ENCODE peak calls at places on chromosomes 12 and 14, in ten cellular contexts. One of them, this sample, is unnamed.
A peak's percentile ranks its signal among the peaks of the same experiment; 100 is the strongest.

GRCh38 chr14:71942904-71943694 is 10.9 kb downstream of the RGS6 start:
- DNase-seq in SW480: no peak
- DNase-seq in NCI-H1436 treated with DMSO at 0.1 percent for 48 hours: no peak
- DNase-seq in heart right ventricle: no peak
- DNase-seq in breast epithelium: no peak
- DNase-seq in foreskin fibroblast: no peak
- DNase-seq in fibroblast of pulmonary artery: no peak
- DNase-seq in iris pigment epithelial cell: no peak
- DNase-seq in ureter: no peak
- DNase-seq in NCI-H2081: no peak
- DNase-seq in this sample: no peak

GRCh38 chr12:123761841-123762714 is at the start of gene DNAH10:
- DNase-seq in SW480: peak; percentile 26
- DNase-seq in NCI-H1436 treated with DMSO at 0.1 percent for 48 hours: no peak
- DNase-seq in heart right ventricle: no peak
- DNase-seq in breast epithelium: no peak
- DNase-seq in foreskin fibroblast: peak; percentile 45
- DNase-seq in fibroblast of pulmonary artery: no peak
- DNase-seq in iris pigment epithelial cell: peak; percentile 21
- DNase-seq in ureter: no peak
- DNase-seq in NCI-H2081: no peak
- DNase-seq in this sample: no peak

GRCh38 chr14:96249016-96249415 is 7.0 kb upstream of the BDKRB1 start:
- DNase-seq in SW480: no peak
- DNase-seq in NCI-H1436 treated with DMSO at 0.1 percent for 48 hours: no peak
- DNase-seq in heart right ventricle: no peak
- DNase-seq in breast epithelium: no peak
- DNase-seq in foreskin fibroblast: peak; percentile 95
- DNase-seq in fibroblast of pulmonary artery: peak; percentile 94
- DNase-seq in iris pigment epithelial cell: peak; percentile 97
- DNase-seq in ureter: no peak
- DNase-seq in NCI-H2081: no peak
- DNase-seq in this sample: no peak

GRCh38 chr12:69910739-69911138 is 85.7 kb downstream of the MYRFL start:
- DNase-seq in SW480: no peak
- DNase-seq in NCI-H1436 treated with DMSO at 0.1 percent for 48 hours: no peak
- DNase-seq in heart right ventricle: no peak
- DNase-seq in breast epithelium: no peak
- DNase-seq in foreskin fibroblast: no peak
- DNase-seq in fibroblast of pulmonary artery: no peak
- DNase-seq in iris pigment epithelial cell: no peak
- DNase-seq in ureter: no peak
- DNase-seq in NCI-H2081: no peak
- DNase-seq in this sample: no peak

GRCh38 chr12:47207005-47207717 is 127.4 kb upstream of the AMIGO2 start:
- DNase-seq in SW480: no peak
- DNase-seq in NCI-H1436 treated with DMSO at 0.1 percent for 48 hours: no peak
- DNase-seq in heart right ventricle: no peak
- DNase-seq in breast epithelium: no peak
- DNase-seq in foreskin fibroblast: no peak
- DNase-seq in fibroblast of pulmonary artery: peak; percentile 21
- DNase-seq in iris pigment epithelial cell: no peak
- DNase-seq in ureter: no peak
- DNase-seq in NCI-H2081: no peak
- DNase-seq in this sample: no peak

GRCh38 chr14:32913725-32914124 is 25.0 kb upstream of the NPAS3 start:
- DNase-seq in SW480: no peak
- DNase-seq in NCI-H1436 treated with DMSO at 0.1 percent for 48 hours: no peak
- DNase-seq in heart right ventricle: no peak
- DNase-seq in breast epithelium: no peak
- DNase-seq in foreskin fibroblast: peak; percentile 16
- DNase-seq in fibroblast of pulmonary artery: peak; percentile 14
- DNase-seq in iris pigment epithelial cell: peak; percentile 58
- DNase-seq in ureter: no peak
- DNase-seq in NCI-H2081: no peak
- DNase-seq in this sample: no peak

GRCh38 chr12:85856966-85857365 is 17.1 kb upstream of the NTS start:
- DNase-seq in SW480: no peak
- DNase-seq in NCI-H1436 treated with DMSO at 0.1 percent for 48 hours: no peak
- DNase-seq in heart right ventricle: no peak
- DNase-seq in breast epithelium: no peak
- DNase-seq in foreskin fibroblast: no peak
- DNase-seq in fibroblast of pulmonary artery: no peak
- DNase-seq in iris pigment epithelial cell: no peak
- DNase-seq in ureter: no peak
- DNase-seq in NCI-H2081: no peak
- DNase-seq in this sample: no peak

GRCh38 chr14:93747102-93747501 is 41.2 kb downstream of the PRIMA1 start:
- DNase-seq in SW480: no peak
- DNase-seq in NCI-H1436 treated with DMSO at 0.1 percent for 48 hours: no peak
- DNase-seq in heart right ventricle: no peak
- DNase-seq in breast epithelium: no peak
- DNase-seq in foreskin fibroblast: no peak
- DNase-seq in fibroblast of pulmonary artery: no peak
- DNase-seq in iris pigment epithelial cell: no peak
- DNase-seq in ureter: no peak
- DNase-seq in NCI-H2081: no peak
- DNase-seq in this sample: no peak

GRCh38 chr14:38111046-38111445 is 96.7 kb upstream of the SSTR1 start:
- DNase-seq in SW480: no peak
- DNase-seq in NCI-H1436 treated with DMSO at 0.1 percent for 48 hours: no peak
- DNase-seq in heart right ventricle: no peak
- DNase-seq in breast epithelium: no peak
- DNase-seq in foreskin fibroblast: no peak
- DNase-seq in fibroblast of pulmonary artery: no peak
- DNase-seq in iris pigment epithelial cell: no peak
- DNase-seq in ureter: no peak
- DNase-seq in NCI-H2081: no peak
- DNase-seq in this sample: no peak

GRCh38 chr12:9702239-9702638 is 30.7 kb downstream of the CLECL1 start:
- DNase-seq in SW480: no peak
- DNase-seq in NCI-H1436 treated with DMSO at 0.1 percent for 48 hours: no peak
- DNase-seq in heart right ventricle: no peak
- DNase-seq in breast epithelium: no peak
- DNase-seq in foreskin fibroblast: no peak
- DNase-seq in fibroblast of pulmonary artery: no peak
- DNase-seq in iris pigment epithelial cell: no peak
- DNase-seq in ureter: no peak
- DNase-seq in NCI-H2081: no peak
- DNase-seq in this sample: no peak

GRCh38 chr14:103199141-103199540 is 75.9 kb downstream of the TNFAIP2 start:
- DNase-seq in SW480: no peak
- DNase-seq in NCI-H1436 treated with DMSO at 0.1 percent for 48 hours: no peak
- DNase-seq in heart right ventricle: no peak
- DNase-seq in breast epithelium: no peak
- DNase-seq in foreskin fibroblast: peak; percentile 44
- DNase-seq in fibroblast of pulmonary artery: peak; percentile 62
- DNase-seq in iris pigment epithelial cell: peak; percentile 60
- DNase-seq in ureter: no peak
- DNase-seq in NCI-H2081: no peak
- DNase-seq in this sample: no peak

GRCh38 chr12:52036587-52037171 is 14.6 kb upstream of the NR4A1 start:
- DNase-seq in SW480: peak; percentile 78
- DNase-seq in NCI-H1436 treated with DMSO at 0.1 percent for 48 hours: no peak
- DNase-seq in heart right ventricle: peak; percentile 91
- DNase-seq in breast epithelium: peak; percentile 79
- DNase-seq in foreskin fibroblast: peak; percentile 91
- DNase-seq in fibroblast of pulmonary artery: peak; percentile 82
- DNase-seq in iris pigment epithelial cell: peak; percentile 74
- DNase-seq in ureter: peak; percentile 87
- DNase-seq in NCI-H2081: peak; percentile 81
- DNase-seq in this sample: peak; percentile 91

GRCh38 chr14:31068235-31068634 is 42.1 kb upstream of the STRN3 start:
- DNase-seq in SW480: no peak
- DNase-seq in NCI-H1436 treated with DMSO at 0.1 percent for 48 hours: no peak
- DNase-seq in heart right ventricle: no peak
- DNase-seq in breast epithelium: no peak
- DNase-seq in foreskin fibroblast: no peak
- DNase-seq in fibroblast of pulmonary artery: no peak
- DNase-seq in iris pigment epithelial cell: no peak
- DNase-seq in ureter: peak; percentile 33
- DNase-seq in NCI-H2081: no peak
- DNase-seq in this sample: no peak

GRCh38 chr12:84912191-84913142 is at the start of gene SLC6A15:
- DNase-seq in SW480: no peak
- DNase-seq in NCI-H1436 treated with DMSO at 0.1 percent for 48 hours: peak; percentile 22
- DNase-seq in heart right ventricle: no peak
- DNase-seq in breast epithelium: peak; percentile 51
- DNase-seq in foreskin fibroblast: peak; percentile 98
- DNase-seq in fibroblast of pulmonary artery: peak; percentile 89
- DNase-seq in iris pigment epithelial cell: peak; percentile 97
- DNase-seq in ureter: no peak
- DNase-seq in NCI-H2081: peak; percentile 92
- DNase-seq in this sample: no peak

GRCh38 chr12:109476807-109477184 is 304 bp downstream of the KCTD10 start:
- DNase-seq in SW480: no peak
- DNase-seq in NCI-H1436 treated with DMSO at 0.1 percent for 48 hours: no peak
- DNase-seq in heart right ventricle: no peak
- DNase-seq in breast epithelium: no peak
- DNase-seq in foreskin fibroblast: no peak
- DNase-seq in fibroblast of pulmonary artery: no peak
- DNase-seq in iris pigment epithelial cell: no peak
- DNase-seq in ureter: no peak
- DNase-seq in NCI-H2081: no peak
- DNase-seq in this sample: no peak

GRCh38 chr12:52404951-52405350 is 1.2 kb downstream of the KRT82 start:
- DNase-seq in SW480: no peak
- DNase-seq in NCI-H1436 treated with DMSO at 0.1 percent for 48 hours: no peak
- DNase-seq in heart right ventricle: no peak
- DNase-seq in breast epithelium: no peak
- DNase-seq in foreskin fibroblast: no peak
- DNase-seq in fibroblast of pulmonary artery: no peak
- DNase-seq in iris pigment epithelial cell: no peak
- DNase-seq in ureter: no peak
- DNase-seq in NCI-H2081: no peak
- DNase-seq in this sample: no peak

GRCh38 chr12:57829025-57829777 is 10.7 kb upstream of the AVIL start:
- DNase-seq in SW480: no peak
- DNase-seq in NCI-H1436 treated with DMSO at 0.1 percent for 48 hours: no peak
- DNase-seq in heart right ventricle: no peak
- DNase-seq in breast epithelium: no peak
- DNase-seq in foreskin fibroblast: no peak
- DNase-seq in fibroblast of pulmonary artery: no peak
- DNase-seq in iris pigment epithelial cell: no peak
- DNase-seq in ureter: no peak
- DNase-seq in NCI-H2081: no peak
- DNase-seq in this sample: no peak

GRCh38 chr12:120625557-120626419 is 14.6 kb upstream of the CABP1 start:
- DNase-seq in SW480: peak; percentile 5
- DNase-seq in NCI-H1436 treated with DMSO at 0.1 percent for 48 hours: no peak
- DNase-seq in heart right ventricle: no peak
- DNase-seq in breast epithelium: no peak
- DNase-seq in foreskin fibroblast: no peak
- DNase-seq in fibroblast of pulmonary artery: no peak
- DNase-seq in iris pigment epithelial cell: no peak
- DNase-seq in ureter: no peak
- DNase-seq in NCI-H2081: no peak
- DNase-seq in this sample: no peak